ENCODE peak calls at places on chromosomes 11 and 22, in eight cellular contexts. K, E, Y, W, G, B, N and U are unnamed samples.

GRCh38 chr11:75223954-75224643 is 16.5 kb upstream of the TPBGL start:
- DNase-seq in K (no peak), E (no peak), Y (no peak), W (no peak), G (no peak), B (no peak), N (no peak), U (no peak)

GRCh38 chr22:28883917-28884753 is 763 bp downstream of the ZNRF3 start:
- DNase-seq in K (no peak), E (no peak), Y (no peak), W (peak; percentile 30), G (no peak), B (peak; percentile 42), N (peak; percentile 63), U (peak; percentile 40)

GRCh38 chr11:37849731-37850130 is 1251.7 kb upstream of the RAG2 start:
- DNase-seq in K (no peak), E (no peak), Y (no peak), W (peak; percentile 3), G (no peak), B (no peak), N (no peak), U (no peak)

GRCh38 chr22:19062139-19062789 is 59.9 kb downstream of the DGCR2 start:
- DNase-seq in K (no peak), E (no peak), Y (no peak), W (no peak), G (no peak), B (no peak), N (no peak), U (no peak)

GRCh38 chr11:85182437-85183109 is 444.6 kb downstream of the DLG2 start:
- DNase-seq in K (peak; percentile 0), E (no peak), Y (no peak), W (peak; percentile 10), G (no peak), B (no peak), N (peak; percentile 25), U (no peak)

GRCh38 chr11:12122083-12122482 is 11.7 kb downstream of the MICAL2 start:
- DNase-seq in K (no peak), E (no peak), Y (no peak), W (no peak), G (no peak), B (no peak), N (no peak), U (no peak)

GRCh38 chr11:20125927-20126326 is 34.3 kb downstream of the DBX1 start:
- DNase-seq in K (no peak), E (no peak), Y (no peak), W (peak; percentile 75), G (no peak), B (no peak), N (no peak), U (no peak)

GRCh38 chr11:60169264-60169915 is 13.5 kb downstream of the MS4A6A start:
- DNase-seq in K (no peak), E (no peak), Y (no peak), W (no peak), G (no peak), B (peak; percentile 52), N (peak; percentile 4), U (no peak)

GRCh38 chr11:9568854-9569587 is 4.4 kb upstream of the WEE1 start:
- DNase-seq in K (peak; percentile 87), E (no peak), Y (peak; percentile 82), W (peak; percentile 93), G (peak; percentile 91), B (peak; percentile 86), N (no peak), U (no peak)

GRCh38 chr11:35579557-35580396 is 38.5 kb upstream of the FJX1 start:
- DNase-seq in K (peak; percentile 97), E (no peak), Y (no peak), W (peak; percentile 98), G (peak; percentile 90), B (no peak), N (no peak), U (no peak)

GRCh38 chr22:46169628-46170027 is 19.3 kb downstream of the PPARA start:
- DNase-seq in K (no peak), E (no peak), Y (no peak), W (no peak), G (no peak), B (no peak), N (no peak), U (no peak)

GRCh38 chr22:43850529-43850928 is 11.8 kb downstream of the SULT4A1 start:
- DNase-seq in K (no peak), E (no peak), Y (peak; percentile 36), W (no peak), G (no peak), B (no peak), N (no peak), U (no peak)

GRCh38 chr22:50600967-50601668 is 525 bp downstream of the MAPK8IP2 start:
- DNase-seq in K (no peak), E (no peak), Y (no peak), W (no peak), G (no peak), B (no peak), N (peak; percentile 42), U (no peak)

GRCh38 chr11:122023614-122024250 is 92.3 kb downstream of the BLID start:
- DNase-seq in K (no peak), E (no peak), Y (no peak), W (peak; percentile 61), G (no peak), B (no peak), N (no peak), U (no peak)
- TF ChIP-seq CTCF in K (peak; percentile 18), E (no peak), Y (no peak), W (peak; percentile 41), G (no peak), B (no peak), N (no peak), U (no peak)

GRCh38 chr11:120573756-120574354 is 62.3 kb downstream of the GRIK4 start:
- DNase-seq in K (no peak), E (no peak), Y (no peak), W (no peak), G (no peak), B (no peak), N (no peak), U (no peak)

GRCh38 chr11:120571476-120571875 is 59.9 kb downstream of the GRIK4 start:
- DNase-seq in K (no peak), E (no peak), Y (no peak), W (no peak), G (no peak), B (no peak), N (no peak), U (no peak)

GRCh38 chr11:120568572-120569307 is 57.2 kb downstream of the GRIK4 start:
- DNase-seq in K (no peak), E (no peak), Y (no peak), W (no peak), G (no peak), B (no peak), N (no peak), U (no peak)

GRCh38 chr11:120566176-120566575 is 54.6 kb downstream of the GRIK4 start:
- DNase-seq in K (no peak), E (no peak), Y (no peak), W (no peak), G (no peak), B (no peak), N (no peak), U (no peak)

GRCh38 chr11:120569903-120570302 is 58.4 kb downstream of the GRIK4 start:
- DNase-seq in K (no peak), E (no peak), Y (no peak), W (no peak), G (no peak), B (no peak), N (no peak), U (no peak)
- TF ChIP-seq CTCF in K (no peak), E (no peak), Y (no peak), W (no peak), G (no peak), B (no peak), N (no peak), U (no peak)

GRCh38 chr11:134047586-134047999 is 21.3 kb upstream of the JAM3 start:
- DNase-seq in K (no peak), E (no peak), Y (no peak), W (peak; percentile 95), G (peak; percentile 81), B (peak; percentile 68), N (no peak), U (no peak)

GRCh38 chr11:134048028-134048427 is 20.8 kb upstream of the JAM3 start:
- DNase-seq in K (no peak), E (no peak), Y (no peak), W (no peak), G (no peak), B (no peak), N (no peak), U (no peak)

GRCh38 chr11:134044514-134045284 is 24.2 kb upstream of the JAM3 start:
- DNase-seq in K (no peak), E (no peak), Y (no peak), W (no peak), G (no peak), B (no peak), N (no peak), U (no peak)

GRCh38 chr11:134046681-134047449 is 22.0 kb upstream of the JAM3 start:
- DNase-seq in K (no peak), E (no peak), Y (no peak), W (no peak), G (no peak), B (no peak), N (no peak), U (no peak)

DNA sequence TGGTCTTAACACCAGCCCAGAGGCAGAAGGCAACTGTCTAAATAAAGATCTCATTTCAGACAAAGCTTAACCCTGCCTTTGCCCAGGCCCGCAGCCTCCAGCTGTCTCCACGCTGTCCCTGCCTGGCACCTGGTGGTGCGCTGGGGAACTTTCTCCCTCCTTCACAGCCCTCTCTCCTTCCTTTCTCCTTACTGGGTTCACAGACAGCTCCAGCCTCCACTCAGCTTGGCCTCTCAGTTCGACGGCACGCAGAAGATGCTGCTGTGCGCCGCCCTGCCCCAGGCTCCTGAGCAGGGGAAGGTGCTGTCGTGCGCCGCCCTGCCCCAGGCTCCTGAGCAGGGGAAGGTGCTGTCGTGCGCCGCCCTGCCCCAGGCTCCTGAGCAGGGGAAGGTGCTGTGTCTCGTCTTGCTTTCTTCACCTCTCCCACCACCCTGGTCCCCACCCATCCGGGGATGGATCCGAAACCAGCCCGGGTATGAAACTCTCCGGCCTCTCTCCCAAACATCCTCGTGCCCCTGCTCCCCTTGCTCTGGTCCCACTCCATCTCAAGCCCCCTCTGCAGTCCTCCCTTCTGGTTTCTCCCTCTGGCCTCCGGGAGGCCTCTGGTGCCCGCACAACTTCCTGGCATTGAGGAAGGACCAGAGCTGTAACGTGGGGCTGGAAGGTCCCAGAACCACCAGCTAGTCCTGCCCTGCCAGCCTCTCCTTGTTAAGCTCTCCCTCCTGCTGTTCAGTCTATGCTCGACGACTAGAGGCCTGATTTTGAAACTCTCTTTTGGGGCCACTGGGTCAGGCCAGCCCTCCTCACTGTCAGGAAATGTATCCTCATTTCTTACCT is 22.9 kb upstream of the JAM3 start:
- DNase-seq in K (no peak), E (no peak), Y (no peak), W (no peak), G (no peak), B (no peak), N (peak; percentile 49), U (no peak)
- TF ChIP-seq CTCF in K (no peak), E (no peak), Y (no peak), W (peak; percentile 58), G (peak; percentile 25), B (peak; percentile 41), N (peak; percentile 51), U (no peak)

GRCh38 chr11:44785856-44786606 is 59.3 kb downstream of the TSPAN18 start:
- DNase-seq in K (no peak), E (no peak), Y (no peak), W (no peak), G (no peak), B (no peak), N (no peak), U (no peak)
- TF ChIP-seq CTCF in K (peak; percentile 29), E (no peak), Y (no peak), W (no peak), G (peak; percentile 10), B (no peak), N (no peak), U (no peak)

GRCh38 chr11:92552942-92553341 is 328.3 kb downstream of the FAT3 start:
- DNase-seq in K (no peak), E (no peak), Y (no peak), W (peak; percentile 15), G (no peak), B (no peak), N (no peak), U (no peak)
- TF ChIP-seq CTCF in K (no peak), E (no peak), Y (no peak), W (no peak), G (no peak), B (no peak), N (no peak), U (no peak)